ENCODE peak calls at places on chromosomes 1 and 21, in four cellular contexts. Z is H1, P is right cardiac atrium, Q is stomach. N is an unnamed sample. For H3K4me1, the result is how much of the 10 kb centered on the place peaks cover.

GRCh38 chr21:35818597-35818996 is 241.7 kb downstream of the SETD4 start:
- DNase-seq in P (no peak), Q (no peak), Z (no peak), N (no peak)

GRCh38 chr21:28393279-28393678 is 599.4 kb downstream of the LTN1 start:
- DNase-seq in Q (peak), Z (no peak), P (no peak), N (no peak)

GRCh38 chr1:178341218-178341956 is 155.4 kb downstream of the CLEC20A start:
- DNase-seq in Q (peak), P (peak), Z (peak), N (peak)

GRCh38 chr1:58000821-58001220 is 545.7 kb downstream of the OMA1 start:
- DNase-seq in P (no peak), Z (no peak), Q (no peak), N (no peak)

GRCh38 chr1:97792655-97793054 is 128.2 kb downstream of the DPYD start:
- DNase-seq in Q (no peak), Z (no peak), P (no peak), N (no peak)

GRCh38 chr1:215581896-215582295 is 14.8 kb downstream of the KCTD3 start:
- DNase-seq in Z (no peak), P (no peak), Q (no peak), N (no peak)

GRCh38 chr1:6025269-6026094 is 20.2 kb upstream of the KCNAB2 start:
- DNase-seq in P (peak), Q (no peak), Z (no peak), N (no peak)

GRCh38 chr1:36966242-36966641 is 68.1 kb downstream of the GRIK3 start:
- DNase-seq in P (peak), Z (no peak), Q (no peak), N (no peak)

GRCh38 chr1:223642155-223642689 is 23.3 kb downstream of the CAPN8 start:
- DNase-seq in Q (no peak), Z (no peak), P (no peak), N (no peak)

GRCh38 chr1:54245501-54245900 is 45.5 kb downstream of the MRPL37 start:
- DNase-seq in Q (no peak), Z (no peak), P (no peak), N (no peak)

GRCh38 chr1:30320581-30320890 is 402.8 kb downstream of the MATN1 start:
- DNase-seq in Z (no peak), Q (no peak), P (no peak), N (no peak)

GRCh38 chr1:228936881-228937280 is 201.6 kb downstream of the RHOU start:
- DNase-seq in P (peak), Q (no peak), Z (no peak), N (no peak)

DNA sequence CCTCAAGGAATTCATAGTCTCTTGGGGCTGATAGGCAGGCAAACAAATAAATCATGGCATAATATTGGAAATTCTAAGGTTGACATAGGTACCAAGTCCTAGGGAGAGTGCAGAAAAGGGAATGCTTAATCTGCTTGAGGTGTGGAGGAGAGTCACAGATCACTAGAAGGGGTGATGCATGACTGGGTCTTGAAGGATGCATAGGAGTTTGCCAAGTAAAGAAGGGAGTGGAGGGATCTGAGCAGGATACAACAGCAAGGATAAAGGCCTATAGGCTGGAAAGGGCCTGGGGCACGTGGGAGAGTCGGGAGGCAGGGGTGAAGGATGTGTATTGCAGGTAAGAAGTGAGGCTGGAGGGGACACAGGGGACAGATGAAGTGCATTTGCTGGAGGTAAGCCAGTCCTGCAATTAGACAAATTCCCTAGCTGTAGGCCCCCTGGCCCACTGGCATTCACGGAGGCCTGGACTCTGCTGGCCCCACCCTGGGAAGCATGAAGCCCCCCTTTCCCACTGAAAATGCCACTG is 15.9 kb downstream of the IGSF21 start:
- DNase-seq in Q (no peak), P (no peak), Z (no peak), N (no peak)
- H3K4me1 ChIP-seq in Q (under half), P (under half), Z (under half), N (under half)

GRCh38 chr1:240337795-240338194 is 246.1 kb downstream of the FMN2 start:
- DNase-seq in P (no peak), Q (no peak), Z (no peak), N (no peak)
- H3K27ac ChIP-seq in P (no peak), Q (no peak), Z (no peak), N (no peak)

GRCh38 chr1:164701221-164701761 is 142.3 kb downstream of the PBX1 start:
- DNase-seq in Q (no peak), P (no peak), Z (no peak), N (no peak)

GRCh38 chr1:164703971-164704411 is 145.0 kb downstream of the PBX1 start:
- DNase-seq in Z (no peak), Q (no peak), P (no peak), N (no peak)

GRCh38 chr1:164703415-164703814 is 144.4 kb downstream of the PBX1 start:
- DNase-seq in Q (no peak), P (peak), Z (no peak), N (no peak)

GRCh38 chr1:164702216-164702615 is 143.2 kb downstream of the PBX1 start:
- DNase-seq in P (no peak), Z (no peak), Q (no peak), N (no peak)

DNA sequence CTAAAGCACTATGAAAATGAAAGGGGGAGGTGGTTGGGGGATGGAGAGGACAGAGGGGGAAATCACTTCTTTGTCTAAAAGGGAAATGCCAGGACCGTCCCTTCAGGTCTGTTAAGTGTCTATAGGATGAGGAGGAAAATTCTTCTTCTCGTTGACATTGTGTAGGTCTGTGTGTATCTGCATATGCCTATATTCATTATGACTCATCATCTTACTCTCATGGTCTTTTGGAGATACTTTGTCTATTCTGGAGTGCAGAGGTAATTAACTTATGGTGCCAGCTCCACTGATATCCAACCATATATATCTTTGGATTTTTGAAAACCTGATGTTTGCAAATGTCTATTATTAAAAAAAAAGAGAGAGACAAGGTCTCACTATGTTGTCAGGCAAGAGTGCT is 143.7 kb downstream of the PBX1 start:
- DNase-seq in Z (no peak), P (no peak), Q (no peak), N (no peak)
- H3K4me1 ChIP-seq in Z (under half), P (under half), Q (half or more), N (under half)

GRCh38 chr1:204924013-204924759 is 53.5 kb downstream of the NFASC start:
- DNase-seq in Q (no peak), Z (peak), P (no peak), N (peak)
- H3K27ac ChIP-seq in Q (no peak), Z (no peak), P (no peak), N (no peak)

GRCh38 chr1:112509005-112509659 is 367 bp downstream of the WNT2B start:
- DNase-seq in P (peak), Q (no peak), Z (no peak), N (no peak)

GRCh38 chr1:112508242-112509004 is at the start of gene WNT2B:
- DNase-seq in Z (no peak), Q (peak), P (peak), N (no peak)

GRCh38 chr1:112509660-112510178 is 954 bp downstream of the WNT2B start:
- DNase-seq in Q (no peak), Z (no peak), P (no peak), N (no peak)

GRCh38 chr1:112511897-112512296 is 3.1 kb downstream of the WNT2B start:
- DNase-seq in Z (no peak), P (no peak), Q (no peak), N (no peak)

DNA sequence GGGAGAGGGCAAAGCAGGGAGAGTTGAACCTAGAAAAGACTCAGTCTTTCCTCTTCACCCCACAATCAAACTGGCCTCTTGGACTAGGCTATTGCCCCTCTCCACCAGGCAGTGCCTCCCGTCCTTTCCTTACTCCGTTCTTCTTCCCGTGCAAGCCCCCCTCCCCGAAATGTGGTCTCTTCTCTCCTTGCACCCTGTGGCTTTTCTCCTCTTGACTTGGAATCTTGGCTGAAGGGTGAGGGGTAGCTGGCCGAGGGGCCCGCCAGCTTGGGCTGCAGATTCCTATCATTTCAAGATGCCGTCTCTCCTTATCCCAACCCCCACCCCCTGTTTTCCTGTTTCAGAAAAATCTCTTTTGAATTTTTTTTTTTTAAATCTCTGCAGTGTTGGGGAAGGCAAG is 1.6 kb downstream of the WNT2B start:
- DNase-seq in Q (no peak), P (no peak), Z (no peak), N (no peak)
- H3K4me1 ChIP-seq in Q (under half), P (under half), Z (under half), N (under half)

GRCh38 chr1:32464191-32464715 is 619 bp upstream of the ZBTB8B start:
- DNase-seq in Z (no peak), Q (no peak), P (no peak), N (no peak)
- H3K27ac ChIP-seq in Z (no peak), Q (no peak), P (no peak), N (no peak)

GRCh38 chr1:118948796-118949195 is 39.3 kb downstream of the TBX15 start:
- DNase-seq in Q (no peak), P (no peak), Z (no peak), N (no peak)
- H3K4me1 ChIP-seq in Q (under half), P (under half), Z (under half), N (under half)

DNA sequence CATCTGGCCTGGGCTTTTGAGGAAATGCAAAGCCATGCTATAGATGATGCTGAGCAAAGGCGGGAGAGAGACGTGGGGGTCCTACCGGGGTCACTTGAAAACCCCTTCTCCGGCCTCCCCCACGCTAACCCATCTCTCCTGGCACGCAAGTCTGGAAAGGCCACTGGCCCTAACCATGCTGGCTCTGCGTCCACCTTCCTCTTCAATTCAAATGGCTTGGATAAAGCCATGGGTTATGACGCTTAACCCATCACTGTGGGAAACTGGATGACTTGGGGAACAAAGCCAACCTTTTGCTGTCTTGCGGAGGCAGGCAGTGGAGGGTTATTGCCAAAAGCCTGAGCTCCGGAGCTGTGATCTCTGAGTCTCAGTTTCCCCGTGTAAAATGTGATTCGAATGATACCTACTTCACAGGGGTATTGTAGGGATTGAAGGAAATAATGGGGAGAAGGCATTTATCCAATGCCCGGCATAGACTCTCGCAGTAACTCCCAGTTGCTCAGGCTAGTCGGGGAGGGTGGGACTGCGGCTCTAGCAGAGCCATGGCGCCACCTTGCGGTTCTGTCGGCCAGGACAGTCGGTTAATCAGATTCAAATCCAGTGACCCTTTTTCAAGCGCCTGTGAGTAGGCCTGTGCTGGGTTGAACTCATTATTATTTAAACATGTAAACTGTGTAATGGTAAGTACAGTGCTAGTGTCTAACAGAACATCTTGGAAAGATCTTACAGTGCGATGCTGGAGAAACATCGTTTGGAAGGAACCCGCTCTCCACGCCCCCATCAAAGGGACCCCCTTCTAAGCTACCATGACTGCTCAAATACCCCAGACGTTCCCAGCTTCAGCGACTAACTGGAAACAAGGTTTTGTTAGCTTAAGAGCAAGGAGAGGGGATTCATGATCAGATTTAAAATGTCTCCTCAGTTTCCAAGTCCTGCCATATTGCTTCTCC is 20.3 kb downstream of the NEK2 start:
- DNase-seq in P (peak), Z (peak), Q (peak), N (peak)
- H3K27ac ChIP-seq in P (no peak), Z (no peak), Q (no peak), N (no peak)

GRCh38 chr1:8406011-8406410 is 88.1 kb downstream of the SLC45A1 start:
- DNase-seq in Q (no peak), Z (no peak), P (no peak), N (no peak)
- H3K4me1 ChIP-seq in Q (half or more), Z (under half), P (under half), N (under half)